ENCODE peak calls at places on chromosome 5, in nine cellular contexts. F, H, T, Z, W, S, X, Q and E are unnamed samples.

GRCh38 chr5:140295414-140295813 is 7.5 kb downstream of the PFDN1 start:
- DNase-seq in F (no peak), H (no peak), T (peak; percentile 36), Z (peak; percentile 91), W (peak; percentile 77), S (no peak), X (peak; percentile 96), Q (no peak), E (peak; percentile 98)

GRCh38 chr5:4514067-4514648 is 626.0 kb upstream of the ADAMTS16 start:
- DNase-seq in F (no peak), H (no peak), T (no peak), Z (no peak), W (no peak), S (no peak), X (no peak), Q (no peak), E (no peak)

GRCh38 chr5:140239939-140240700 is 62.8 kb downstream of the PFDN1 start:
- DNase-seq in F (peak; percentile 68), H (no peak), T (peak; percentile 70), Z (peak; percentile 54), W (peak; percentile 79), S (peak; percentile 84), X (peak; percentile 74), Q (peak; percentile 57), E (peak; percentile 60)

GRCh38 chr5:142613231-142613630 is 72.7 kb downstream of the FGF1 start:
- DNase-seq in F (no peak), H (no peak), T (no peak), Z (peak; percentile 37), W (no peak), S (no peak), X (no peak), Q (no peak), E (peak; percentile 67)

GRCh38 chr5:60352992-60353391 is 347.0 kb downstream of the DEPDC1B start:
- DNase-seq in F (no peak), H (peak; percentile 13), T (peak; percentile 47), Z (no peak), W (no peak), S (no peak), X (no peak), Q (no peak), E (no peak)

GRCh38 chr5:117054808-117055398 is 480.3 kb upstream of the SEMA6A start:
- DNase-seq in F (no peak), H (peak; percentile 50), T (no peak), Z (no peak), W (no peak), S (no peak), X (no peak), Q (no peak), E (no peak)

GRCh38 chr5:139976703-139977102 is 66.4 kb downstream of the NRG2 start:
- DNase-seq in F (no peak), H (no peak), T (no peak), Z (no peak), W (no peak), S (no peak), X (no peak), Q (no peak), E (no peak)

GRCh38 chr5:6818594-6819512 is 105.6 kb downstream of the TENT4A start:
- DNase-seq in F (no peak), H (no peak), T (no peak), Z (peak; percentile 13), W (no peak), S (no peak), X (no peak), Q (no peak), E (no peak)

GRCh38 chr5:180487556-180487955 is 6.6 kb upstream of the CNOT6 start:
- DNase-seq in F (no peak), H (no peak), T (no peak), Z (no peak), W (no peak), S (no peak), X (no peak), Q (no peak), E (no peak)

GRCh38 chr5:159743234-159743633 is 173.0 kb upstream of the ADRA1B start:
- DNase-seq in F (no peak), H (no peak), T (no peak), Z (no peak), W (no peak), S (no peak), X (no peak), Q (no peak), E (no peak)

GRCh38 chr5:38719916-38720315 is 125.9 kb upstream of the OSMR start:
- DNase-seq in F (no peak), H (no peak), T (no peak), Z (peak; percentile 54), W (no peak), S (no peak), X (peak; percentile 74), Q (no peak), E (peak; percentile 79)

GRCh38 chr5:130871346-130872086 is 293.5 kb downstream of the HINT1 start:
- DNase-seq in F (peak; percentile 64), H (no peak), T (peak; percentile 49), Z (peak; percentile 11), W (peak; percentile 45), S (no peak), X (peak; percentile 20), Q (no peak), E (peak; percentile 5)

GRCh38 chr5:150284311-150284710 is 5.3 kb downstream of the CAMK2A start:
- DNase-seq in F (no peak), H (no peak), T (no peak), Z (no peak), W (no peak), S (peak; percentile 84), X (no peak), Q (no peak), E (no peak)

GRCh38 chr5:117093653-117094052 is 519.0 kb upstream of the SEMA6A start:
- DNase-seq in F (no peak), H (no peak), T (no peak), Z (no peak), W (no peak), S (no peak), X (no peak), Q (no peak), E (no peak)

GRCh38 chr5:83554686-83555085 is 83.1 kb downstream of the VCAN start:
- DNase-seq in F (no peak), H (no peak), T (no peak), Z (peak; percentile 34), W (no peak), S (no peak), X (no peak), Q (no peak), E (peak; percentile 80)

GRCh38 chr5:178104492-178104891 is 8.8 kb upstream of the N4BP3 start:
- DNase-seq in F (no peak), H (no peak), T (peak; percentile 83), Z (no peak), W (no peak), S (no peak), X (no peak), Q (no peak), E (no peak)

GRCh38 chr5:144139586-144139985 is 30.9 kb downstream of the YIPF5 start:
- DNase-seq in F (no peak), H (no peak), T (no peak), Z (no peak), W (no peak), S (peak; percentile 30), X (peak; percentile 24), Q (no peak), E (peak; percentile 40)

GRCh38 chr5:4941957-4942830 is 197.9 kb upstream of the ADAMTS16 start:
- DNase-seq in F (peak; percentile 57), H (no peak), T (no peak), Z (no peak), W (peak; percentile 23), S (peak; percentile 62), X (no peak), Q (peak; percentile 21), E (no peak)

GRCh38 chr5:95907067-95907705 is 54.5 kb downstream of the ELL2 start:
- DNase-seq in F (no peak), H (no peak), T (no peak), Z (no peak), W (no peak), S (no peak), X (no peak), Q (no peak), E (no peak)

GRCh38 chr5:169185626-169186025 is 115.3 kb downstream of the SLIT3 start:
- DNase-seq in F (no peak), H (no peak), T (no peak), Z (no peak), W (peak; percentile 81), S (no peak), X (no peak), Q (no peak), E (no peak)

GRCh38 chr5:5387192-5387591 is 35.3 kb upstream of the ICE1 start:
- DNase-seq in F (no peak), H (no peak), T (no peak), Z (peak; percentile 46), W (no peak), S (no peak), X (no peak), Q (no peak), E (no peak)

GRCh38 chr5:83721878-83722779 is 1.5 kb upstream of the HAPLN1 start:
- DNase-seq in F (peak; percentile 71), H (no peak), T (peak; percentile 91), Z (peak; percentile 71), W (peak; percentile 87), S (peak; percentile 89), X (peak; percentile 88), Q (peak; percentile 27), E (peak; percentile 70)

GRCh38 chr5:148193202-148193601 is 9.6 kb upstream of the SPINK6 start:
- DNase-seq in F (no peak), H (no peak), T (no peak), Z (no peak), W (no peak), S (no peak), X (no peak), Q (no peak), E (no peak)

GRCh38 chr5:73115399-73116051 is 4.8 kb upstream of the TMEM171 start:
- DNase-seq in F (no peak), H (no peak), T (no peak), Z (peak; percentile 79), W (no peak), S (no peak), X (peak; percentile 98), Q (no peak), E (peak; percentile 97)

GRCh38 chr5:17258429-17258828 is 41.0 kb downstream of the BASP1 start:
- DNase-seq in F (no peak), H (no peak), T (no peak), Z (peak; percentile 15), W (no peak), S (no peak), X (peak; percentile 49), Q (no peak), E (peak; percentile 65)

GRCh38 chr5:96844476-96844990 is 31.8 kb upstream of the ERAP2 start:
- DNase-seq in F (no peak), H (no peak), T (no peak), Z (peak; percentile 20), W (no peak), S (no peak), X (peak; percentile 28), Q (no peak), E (no peak)

GRCh38 chr5:148091991-148092964 is 28.5 kb downstream of the SPINK5 start:
- DNase-seq in F (no peak), H (no peak), T (no peak), Z (no peak), W (no peak), S (no peak), X (no peak), Q (no peak), E (no peak)

GRCh38 chr5:27252911-27253310 is 214.5 kb upstream of the CDH9 start:
- DNase-seq in F (no peak), H (no peak), T (no peak), Z (no peak), W (no peak), S (no peak), X (no peak), Q (no peak), E (no peak)